ENCODE peak calls at places on chromosomes 2 and 18, in six cellular contexts. S is HCT116, I is HepG2, W is K562, L is GM12878, U is H1. V is an unnamed sample. For H3K36me3, the result is how much of the 10 kb centered on the place peaks cover.

GRCh38 chr18:48753741-48754140 is 197.0 kb downstream of the SMAD7 start:
- DNase-seq in S (no peak), I (no peak), W (no peak), L (no peak), U (no peak), V (no peak)

GRCh38 chr2:46082531-46083485 is 214.4 kb upstream of the EPAS1 start:
- DNase-seq in S (no peak), I (no peak), W (no peak), L (no peak), U (no peak), V (no peak)

GRCh38 chr18:49189772-49190171 is 239.0 kb upstream of the SMAD7 start:
- DNase-seq in S (no peak), I (peak), W (no peak), L (no peak), U (no peak), V (no peak)

GRCh38 chr2:47073217-47073616 is 81.9 kb downstream of the STPG4 start:
- DNase-seq in S (no peak), I (no peak), W (no peak), L (no peak), U (no peak), V (no peak)

GRCh38 chr2:72915907-72916742 is 1.2 kb upstream of the EMX1 start:
- DNase-seq in S (no peak), I (peak), W (peak), L (no peak), U (no peak), V (no peak)

GRCh38 chr2:145184741-145185671 is 665.1 kb upstream of the ZEB2 start:
- DNase-seq in S (no peak), I (no peak), W (no peak), L (no peak), U (no peak), V (no peak)

GRCh38 chr2:28729698-28730097 is 21.9 kb upstream of the PPP1CB start:
- DNase-seq in S (no peak), I (no peak), W (no peak), L (no peak), U (no peak), V (no peak)

GRCh38 chr2:181468313-181468712 is 11.1 kb downstream of the ITGA4 start:
- DNase-seq in S (no peak), I (no peak), W (no peak), L (no peak), U (no peak), V (no peak)

GRCh38 chr2:129908721-129909373 is 70.6 kb upstream of the RAB6C start:
- DNase-seq in S (no peak), I (no peak), W (no peak), L (no peak), U (no peak), V (no peak)

GRCh38 chr2:24365051-24365450 is 4.7 kb upstream of the ITSN2 start:
- DNase-seq in S (no peak), I (no peak), W (peak), L (no peak), U (no peak), V (no peak)

GRCh38 chr2:20186078-20186854 is 38.7 kb downstream of the SDC1 start:
- DNase-seq in S (no peak), I (peak), W (peak), L (no peak), U (no peak), V (no peak)

GRCh38 chr2:232142049-232142448 is 180.5 kb downstream of the DIS3L2 start:
- DNase-seq in S (peak), I (peak), W (peak), L (no peak), U (no peak), V (peak)

GRCh38 chr2:88038263-88039105 is 17.1 kb downstream of the KRCC1 start:
- DNase-seq in S (no peak), I (peak), W (no peak), L (no peak), U (no peak), V (no peak)

GRCh38 chr2:17427401-17427800 is 90.8 kb downstream of the RAD51AP2 start:
- DNase-seq in S (no peak), I (no peak), W (no peak), L (no peak), U (no peak), V (no peak)

GRCh38 chr2:17426708-17427107 is 91.5 kb downstream of the RAD51AP2 start:
- DNase-seq in S (no peak), I (no peak), W (no peak), L (no peak), U (no peak), V (no peak)

GRCh38 chr2:17430326-17430725 is 87.9 kb downstream of the RAD51AP2 start:
- DNase-seq in S (no peak), I (no peak), W (no peak), L (no peak), U (no peak), V (no peak)

DNA sequence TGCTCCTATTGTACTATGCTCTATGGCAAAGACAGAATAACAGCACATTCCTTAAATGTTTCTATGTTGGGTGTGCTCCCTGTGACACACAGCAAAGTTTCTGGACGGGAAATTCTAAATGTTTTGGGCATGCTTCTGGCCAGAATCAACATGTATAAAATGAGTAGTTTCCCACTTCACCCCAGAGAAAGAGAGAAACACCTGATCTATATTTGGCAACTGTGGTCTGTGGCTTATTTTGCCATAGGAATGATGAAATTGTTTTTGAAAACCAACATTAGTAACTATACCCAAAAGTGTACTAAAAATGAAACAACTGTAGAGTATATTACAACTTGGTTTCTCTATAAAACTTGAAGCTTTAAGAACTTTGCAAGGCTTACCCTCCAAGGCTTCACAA is 89.1 kb downstream of the RAD51AP2 start:
- DNase-seq in S (no peak), I (no peak), W (no peak), L (no peak), U (no peak), V (no peak)
- TF ChIP-seq ZNF274 in S (no peak), I (no peak), W (no peak), L (no peak), U (no peak), V (no peak)

DNA sequence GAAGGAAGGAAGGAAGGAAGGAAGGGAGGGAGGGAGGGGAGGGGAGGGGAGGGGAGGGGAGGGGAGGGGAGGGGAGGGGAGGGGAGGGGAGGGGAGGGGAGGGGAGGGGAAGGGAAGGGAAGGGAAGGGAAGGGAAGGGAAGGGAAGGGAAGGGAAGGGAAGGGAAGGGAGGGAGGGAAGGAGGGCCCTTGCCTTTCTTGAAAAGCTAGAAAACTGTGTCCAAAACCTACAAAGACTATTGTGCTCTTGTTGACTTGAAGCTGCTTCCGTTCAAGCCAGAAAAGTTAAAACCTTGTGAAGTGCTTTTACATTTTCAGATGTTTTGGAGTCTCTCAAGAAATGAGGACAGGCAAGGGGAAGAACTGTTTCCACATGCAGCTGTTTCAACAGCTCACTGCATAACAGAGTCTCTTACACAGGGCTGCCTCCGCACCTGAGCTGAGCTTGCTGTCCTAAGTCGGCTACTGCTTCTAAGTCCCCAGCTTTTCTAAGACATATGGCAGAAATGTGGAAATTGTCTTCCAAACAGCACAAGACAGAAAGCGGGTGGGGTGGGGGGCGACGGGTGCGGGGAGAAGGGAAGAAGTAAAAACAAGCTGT is 46.1 kb downstream of the BCL11A start:
- DNase-seq in S (no peak), I (no peak), W (no peak), L (no peak), U (no peak), V (no peak)
- H3K36me3 ChIP-seq in S (under half), I (under half), W (under half), L (under half), U (under half), V (under half)

GRCh38 chr2:14601070-14601770 is 31.3 kb upstream of the LRATD1 start:
- DNase-seq in S (no peak), I (no peak), W (no peak), L (no peak), U (no peak), V (no peak)
- TF ChIP-seq ZNF274 in S (no peak), I (no peak), W (no peak), L (no peak), U (no peak), V (no peak)

DNA sequence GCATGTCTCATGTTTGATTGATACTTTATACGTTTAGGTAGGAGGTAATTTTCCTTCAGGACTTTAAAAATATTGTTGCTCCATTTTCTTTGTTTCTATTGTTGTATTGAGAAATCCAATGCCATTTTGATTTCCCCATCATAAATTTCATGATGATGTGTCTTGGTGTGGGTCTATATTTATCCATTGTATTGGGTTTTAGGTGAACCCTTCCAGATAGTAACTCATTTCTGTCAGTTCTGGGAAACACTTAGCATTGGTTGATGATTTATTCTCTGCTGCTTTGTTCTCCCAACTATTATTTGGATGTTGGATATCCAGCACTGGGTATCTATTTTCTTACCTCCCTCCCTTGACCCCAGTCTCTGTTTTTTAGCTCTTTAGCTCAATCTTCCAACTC is 10.0 kb downstream of the MRPL19 start:
- DNase-seq in S (no peak), I (no peak), W (no peak), L (no peak), U (no peak), V (no peak)
- H3K36me3 ChIP-seq in S (under half), I (under half), W (half or more), L (under half), U (under half), V (half or more)

V was measured in NT2/D1.